ENCODE peak calls at places on chromosome 7, in seven cellular contexts. X, H, W, I, G, R and A are unnamed samples.
A peak's percentile ranks its signal among the peaks of the same experiment; 100 is the strongest.

GRCh38 chr7:55192718-55193117 is 172.4 kb upstream of the LANCL2 start:
- DNase-seq in W (peak; percentile 9), H (no peak), I (no peak), R (no peak), X (no peak), G (no peak), A (no peak)

GRCh38 chr7:20249924-20250323 is 32.7 kb upstream of the MACC1 start:
- DNase-seq in I (no peak), R (no peak), W (no peak), H (no peak), G (no peak), X (no peak), A (no peak)

GRCh38 chr7:55548295-55548731 is 24.0 kb downstream of the VOPP1 start:
- DNase-seq in X (no peak), H (no peak), W (no peak), G (no peak), R (no peak), I (no peak), A (no peak)

GRCh38 chr7:69260023-69260422 is 338.3 kb upstream of the AUTS2 start:
- DNase-seq in H (no peak), G (no peak), I (no peak), X (no peak), W (no peak), R (no peak), A (no peak)

GRCh38 chr7:6015917-6016652 is 7.0 kb downstream of the AIMP2 start:
- DNase-seq in W (no peak), G (no peak), I (peak; percentile 78), R (no peak), X (peak; percentile 70), H (peak; percentile 56), A (no peak)

GRCh38 chr7:116811768-116812167 is 50.6 kb upstream of the CAPZA2 start:
- DNase-seq in H (no peak), W (no peak), R (no peak), G (no peak), X (no peak), I (no peak), A (no peak)

GRCh38 chr7:138889566-138889965 is 91.6 kb upstream of the ATP6V0A4 start:
- DNase-seq in I (no peak), W (no peak), G (peak; percentile 58), H (no peak), X (no peak), R (no peak), A (no peak)

GRCh38 chr7:142300689-142301088 is 42.8 kb upstream of the PRSS58 start:
- DNase-seq in R (peak; percentile 40), H (no peak), X (no peak), I (no peak), G (peak; percentile 14), W (no peak), A (no peak)

GRCh38 chr7:107206136-107206535 is 37.3 kb downstream of the HBP1 start:
- DNase-seq in R (no peak), H (no peak), I (no peak), G (no peak), W (no peak), X (no peak), A (no peak)

GRCh38 chr7:47779341-47779771 is 168.9 kb downstream of the PKD1L1 start:
- DNase-seq in R (no peak), G (no peak), W (no peak), I (no peak), H (no peak), X (no peak), A (no peak)

GRCh38 chr7:128450409-128450808 is 5.3 kb upstream of the HILPDA start:
- DNase-seq in W (no peak), H (no peak), G (no peak), X (no peak), I (no peak), R (no peak), A (no peak)

GRCh38 chr7:148723166-148723559 is 24.5 kb downstream of the CUL1 start:
- DNase-seq in G (no peak), W (no peak), I (no peak), H (no peak), R (no peak), X (no peak), A (no peak)

GRCh38 chr7:123580406-123581161 is 21.0 kb upstream of the ASB15 start:
- DNase-seq in G (peak; percentile 53), R (no peak), X (no peak), I (no peak), W (no peak), H (no peak), A (no peak)

GRCh38 chr7:8042796-8043535 is 74.4 kb downstream of the GLCCI1 start:
- DNase-seq in I (no peak), X (no peak), W (no peak), H (no peak), R (no peak), G (no peak), A (no peak)

GRCh38 chr7:8040768-8041369 is 72.3 kb downstream of the GLCCI1 start:
- DNase-seq in W (peak; percentile 38), H (no peak), I (no peak), R (no peak), X (no peak), G (no peak), A (no peak)

DNA sequence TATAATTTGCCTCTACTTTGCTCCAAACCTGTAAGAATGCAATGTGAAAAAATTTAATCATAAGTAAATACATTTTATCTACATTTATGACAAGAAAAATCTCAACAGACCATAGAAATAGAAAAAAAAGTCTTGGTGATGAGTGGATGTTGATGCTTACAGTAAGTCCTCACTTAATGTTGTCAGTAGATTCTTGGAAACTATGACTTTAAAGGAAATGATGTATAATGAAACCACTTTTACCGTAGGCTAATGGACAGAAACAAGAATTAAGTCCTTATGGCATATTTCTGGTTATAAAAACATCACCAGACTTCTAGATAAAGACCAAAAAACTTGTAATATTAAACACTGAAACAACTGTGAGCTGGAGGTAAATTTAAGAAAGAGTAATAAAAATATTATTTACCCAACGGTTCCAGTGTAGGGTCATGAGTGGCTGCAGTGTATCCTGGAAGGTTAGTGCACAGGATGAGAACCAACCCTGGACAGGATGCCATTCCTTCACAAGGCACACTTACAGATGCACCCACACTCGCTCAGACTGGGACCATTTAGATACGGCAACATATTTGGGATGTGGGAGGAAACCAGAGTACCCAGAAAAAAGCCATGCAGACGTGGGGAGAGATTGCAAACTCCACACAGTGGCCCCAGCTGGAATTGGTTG is 76.3 kb downstream of the GLCCI1 start:
- DNase-seq in I (no peak), W (no peak), X (no peak), R (no peak), G (no peak), H (no peak), A (no peak)
- TF ChIP-seq CTCF in I (no peak), W (no peak), X (no peak), R (no peak), G (no peak), H (no peak), A (no peak)

GRCh38 chr7:155399577-155399976 is 58.4 kb upstream of the EN2 start:
- DNase-seq in X (no peak), W (no peak), R (no peak), I (no peak), H (no peak), G (no peak), A (no peak)

GRCh38 chr7:155401884-155402283 is 56.0 kb upstream of the EN2 start:
- DNase-seq in X (no peak), R (no peak), H (no peak), W (no peak), G (no peak), I (no peak), A (no peak)

GRCh38 chr7:155404976-155405375 is 53.0 kb upstream of the EN2 start:
- DNase-seq in H (no peak), R (no peak), I (no peak), X (no peak), G (no peak), W (no peak), A (no peak)

GRCh38 chr7:155405399-155406318 is 52.3 kb upstream of the EN2 start:
- DNase-seq in W (no peak), I (no peak), X (no peak), G (no peak), H (no peak), R (no peak), A (no peak)

DNA sequence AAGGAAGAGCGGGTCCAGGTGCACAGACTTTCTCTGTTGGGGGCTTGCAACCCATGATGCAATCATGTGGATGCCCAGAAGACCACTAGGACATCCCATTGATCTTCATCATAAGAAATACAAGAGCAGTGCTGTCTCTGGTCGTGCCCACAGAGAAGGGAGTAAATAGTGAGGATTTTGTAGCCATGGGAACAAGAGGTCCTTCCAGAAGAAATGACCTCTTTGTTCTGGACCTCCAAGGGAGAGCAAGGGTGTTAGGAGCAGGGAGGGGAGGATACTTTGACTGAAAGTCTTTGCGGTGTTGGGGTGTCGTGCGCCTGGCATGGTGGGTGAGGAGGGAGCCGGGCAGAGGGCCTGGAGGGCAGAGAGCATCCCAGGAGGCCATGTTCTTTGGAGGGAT is 55.0 kb upstream of the EN2 start:
- DNase-seq in I (no peak), R (no peak), W (no peak), X (no peak), G (no peak), H (no peak), A (no peak)
- TF ChIP-seq CTCF in I (no peak), R (no peak), W (no peak), X (no peak), G (no peak), H (no peak), A (no peak)

GRCh38 chr7:101816499-101817030 is 861 bp upstream of the CUX1 start:
- DNase-seq in G (peak; percentile 52), R (peak; percentile 24), I (peak; percentile 79), H (peak; percentile 69), W (no peak), X (peak; percentile 33), A (no peak)
- TF ChIP-seq CTCF in G (peak; percentile 26), R (no peak), I (no peak), H (no peak), W (no peak), X (no peak), A (no peak)

GRCh38 chr7:154644366-154644765 is 358.6 kb downstream of the PAXIP1 start:
- DNase-seq in H (no peak), X (no peak), W (no peak), R (no peak), G (no peak), I (no peak), A (no peak)

GRCh38 chr7:154638286-154638685 is 364.6 kb downstream of the PAXIP1 start:
- DNase-seq in R (no peak), G (no peak), I (no peak), W (no peak), X (no peak), H (no peak), A (no peak)

GRCh38 chr7:154640917-154641316 is 362.0 kb downstream of the PAXIP1 start:
- DNase-seq in G (no peak), R (no peak), W (no peak), X (no peak), I (no peak), H (no peak), A (no peak)

DNA sequence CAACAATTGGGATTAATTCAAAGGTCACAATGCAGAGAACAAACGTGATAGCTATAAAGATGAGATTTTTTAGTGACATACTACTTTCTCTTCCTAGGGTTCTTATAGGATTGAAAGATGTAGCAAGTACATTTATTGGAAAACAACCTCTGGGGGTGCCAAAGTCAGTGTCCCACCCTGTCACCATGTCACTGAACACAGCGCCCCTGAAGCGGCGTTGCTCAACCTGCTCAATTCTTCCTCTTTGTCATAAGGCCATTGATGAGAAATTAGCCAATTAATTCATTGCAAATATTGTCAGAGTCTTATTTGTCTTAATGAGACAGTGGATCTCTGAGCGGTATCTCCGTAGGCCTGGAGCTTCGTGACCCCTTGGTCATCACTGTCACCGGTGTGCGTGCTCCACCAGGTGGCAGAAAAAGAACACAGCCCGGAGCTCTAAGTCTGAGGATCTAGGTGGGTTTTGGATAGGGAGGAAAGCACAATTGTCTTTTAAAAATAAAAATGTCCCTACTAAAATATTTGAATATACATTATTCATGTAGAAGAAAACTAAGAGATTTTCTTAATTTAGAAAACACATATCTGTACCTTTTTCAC is 362.6 kb downstream of the PAXIP1 start:
- DNase-seq in X (no peak), I (no peak), G (no peak), H (no peak), W (no peak), R (no peak), A (no peak)
- TF ChIP-seq CTCF in X (no peak), I (no peak), G (no peak), H (no peak), W (no peak), R (no peak), A (peak; percentile 63)